ENCODE peak calls at places on chromosomes 7 and 10, in ten cellular contexts. W, R, V, L, P, D, Q, H, Z and U are unnamed samples.
A peak's percentile ranks its signal among the peaks of the same experiment; 100 is the strongest.

GRCh38 chr7:23594879-23595604 is 2.1 kb upstream of the CCDC126 start:
- DNase-seq in W (no peak), R (peak; percentile 69), V (no peak), L (no peak), P (no peak), D (no peak), Q (no peak), H (peak; percentile 85), Z (no peak), U (peak; percentile 68)

GRCh38 chr7:27199820-27200760 is at the start of gene HOXA13:
- DNase-seq in W (no peak), R (peak; percentile 92), V (peak; percentile 90), L (no peak), P (no peak), D (no peak), Q (peak; percentile 59), H (peak; percentile 86), Z (peak; percentile 96), U (no peak)

GRCh38 chr10:32956365-32957197 is 1.4 kb downstream of the ITGB1 start:
- DNase-seq in W (no peak), R (peak; percentile 34), V (peak; percentile 32), L (no peak), P (no peak), D (no peak), Q (no peak), H (no peak), Z (no peak), U (no peak)

GRCh38 chr7:141550694-141551079 is 523 bp upstream of the AGK start:
- DNase-seq in W (no peak), R (no peak), V (peak; percentile 34), L (no peak), P (peak; percentile 13), D (peak; percentile 42), Q (no peak), H (no peak), Z (no peak), U (peak; percentile 7)

GRCh38 chr7:82904871-82905270 is 257.8 kb downstream of the PCLO start:
- DNase-seq in W (no peak), R (no peak), V (no peak), L (no peak), P (no peak), D (no peak), Q (no peak), H (no peak), Z (no peak), U (no peak)

GRCh38 chr7:131104611-131105293 is 222.9 kb upstream of the MKLN1 start:
- DNase-seq in W (no peak), R (no peak), V (no peak), L (no peak), P (no peak), D (no peak), Q (no peak), H (peak; percentile 18), Z (no peak), U (no peak)

GRCh38 chr7:77839919-77840318 is 41.3 kb downstream of the PHTF2 start:
- DNase-seq in W (no peak), R (no peak), V (no peak), L (no peak), P (no peak), D (no peak), Q (no peak), H (no peak), Z (no peak), U (no peak)

GRCh38 chr10:35208536-35208935 is 81.9 kb downstream of the CREM start:
- DNase-seq in W (no peak), R (no peak), V (no peak), L (no peak), P (no peak), D (no peak), Q (no peak), H (no peak), Z (no peak), U (no peak)

GRCh38 chr7:148773344-148773743 is 74.6 kb downstream of the CUL1 start:
- DNase-seq in W (no peak), R (no peak), V (no peak), L (no peak), P (no peak), D (no peak), Q (no peak), H (peak; percentile 26), Z (no peak), U (no peak)

GRCh38 chr10:11849908-11850307 is 26.8 kb downstream of the PROSER2 start:
- DNase-seq in W (no peak), R (no peak), V (no peak), L (no peak), P (no peak), D (no peak), Q (no peak), H (peak; percentile 93), Z (no peak), U (no peak)

GRCh38 chr10:120460776-120461175 is 3.7 kb downstream of the PLPP4 start:
- DNase-seq in W (no peak), R (peak; percentile 90), V (peak; percentile 95), L (no peak), P (no peak), D (no peak), Q (no peak), H (no peak), Z (no peak), U (peak; percentile 38)

GRCh38 chr10:46538155-46538554 is 18.3 kb downstream of the GPRIN2 start:
- DNase-seq in W (no peak), R (no peak), V (no peak), L (no peak), P (peak; percentile 4), D (no peak), Q (no peak), H (no peak), Z (no peak), U (no peak)

GRCh38 chr7:38709123-38709522 is 78.0 kb upstream of the AMPH start:
- DNase-seq in W (no peak), R (no peak), V (no peak), L (no peak), P (no peak), D (no peak), Q (no peak), H (no peak), Z (no peak), U (no peak)

GRCh38 chr10:114337510-114338462 is 66.5 kb downstream of the AFAP1L2 start:
- DNase-seq in W (no peak), R (no peak), V (no peak), L (no peak), P (peak; percentile 57), D (no peak), Q (no peak), H (no peak), Z (no peak), U (no peak)

GRCh38 chr7:147182859-147183258 is 1066.3 kb downstream of the CNTNAP2 start:
- DNase-seq in W (no peak), R (no peak), V (peak; percentile 12), L (no peak), P (no peak), D (no peak), Q (no peak), H (no peak), Z (no peak), U (no peak)

GRCh38 chr10:10831085-10831484 is 186.6 kb upstream of the CELF2 start:
- DNase-seq in W (no peak), R (peak; percentile 4), V (peak; percentile 89), L (no peak), P (no peak), D (no peak), Q (peak; percentile 96), H (no peak), Z (no peak), U (peak; percentile 86)

GRCh38 chr10:129272171-129272570 is 194.9 kb upstream of the MGMT start:
- DNase-seq in W (no peak), R (no peak), V (no peak), L (no peak), P (no peak), D (no peak), Q (peak; percentile 12), H (no peak), Z (no peak), U (no peak)

GRCh38 chr10:83666762-83667161 is 472.5 kb upstream of the GHITM start:
- DNase-seq in W (no peak), R (no peak), V (no peak), L (no peak), P (no peak), D (no peak), Q (no peak), H (no peak), Z (no peak), U (peak; percentile 68)

GRCh38 chr10:127309609-127310008 is 113.2 kb upstream of the INSYN2A start:
- DNase-seq in W (no peak), R (no peak), V (no peak), L (no peak), P (no peak), D (no peak), Q (no peak), H (no peak), Z (no peak), U (no peak)

GRCh38 chr7:6423942-6424701 is 23.6 kb downstream of the DAGLB start:
- DNase-seq in W (no peak), R (peak; percentile 61), V (no peak), L (no peak), P (no peak), D (no peak), Q (no peak), H (peak; percentile 94), Z (no peak), U (peak; percentile 57)

GRCh38 chr10:3241128-3242057 is 68.8 kb upstream of the PITRM1 start:
- DNase-seq in W (no peak), R (no peak), V (no peak), L (no peak), P (no peak), D (no peak), Q (no peak), H (no peak), Z (no peak), U (no peak)

GRCh38 chr10:124728830-124729661 is 15.1 kb downstream of the FAM53B start:
- DNase-seq in W (no peak), R (no peak), V (no peak), L (no peak), P (no peak), D (no peak), Q (peak; percentile 23), H (peak; percentile 48), Z (no peak), U (no peak)

GRCh38 chr10:118581340-118581739 is 14.1 kb downstream of the PRLHR start:
- DNase-seq in W (no peak), R (no peak), V (no peak), L (no peak), P (no peak), D (no peak), Q (no peak), H (no peak), Z (no peak), U (no peak)

GRCh38 chr10:101297901-101298451 is 56.0 kb upstream of the BTRC start:
- DNase-seq in W (peak; percentile 55), R (peak; percentile 57), V (peak; percentile 50), L (peak; percentile 65), P (peak; percentile 92), D (peak; percentile 41), Q (peak; percentile 41), H (no peak), Z (peak; percentile 65), U (peak; percentile 69)

GRCh38 chr10:117980216-117980615 is 66.5 kb downstream of the RAB11FIP2 start:
- DNase-seq in W (no peak), R (peak; percentile 87), V (peak; percentile 79), L (no peak), P (no peak), D (no peak), Q (no peak), H (no peak), Z (peak; percentile 36), U (peak; percentile 48)

GRCh38 chr7:113267271-113267670 is 148.9 kb upstream of the SMIM30 start:
- DNase-seq in W (no peak), R (peak; percentile 12), V (peak; percentile 62), L (no peak), P (no peak), D (no peak), Q (no peak), H (no peak), Z (no peak), U (peak; percentile 33)

GRCh38 chr7:125773113-125773800 is 843.6 kb upstream of the POT1 start:
- DNase-seq in W (no peak), R (no peak), V (no peak), L (no peak), P (peak; percentile 38), D (no peak), Q (no peak), H (no peak), Z (no peak), U (no peak)